ENCODE peak calls at places on chromosomes 11 and 22, in five cellular contexts. M is thoracic aorta, B is H1, C is adrenal gland, Z is K562. X is an unnamed sample. For H3K4me1 and H3K27me3, the result is how much of the 10 kb centered on the place peaks cover.

GRCh38 chr11:75325713-75326438 is 25.6 kb downstream of the ARRB1 start:
- DNase-seq in B (no peak), M (peak), Z (peak), C (peak), X (peak)

GRCh38 chr11:76243157-76243556 is 36.9 kb upstream of the WNT11 start:
- DNase-seq in Z (no peak), M (no peak), B (peak), C (no peak), X (no peak)

GRCh38 chr22:17952273-17952801 is 72.0 kb downstream of the MICAL3 start:
- DNase-seq in Z (no peak), C (no peak), M (no peak), B (no peak), X (no peak)

GRCh38 chr22:46054091-46054877 is 77.3 kb upstream of the WNT7B start:
- DNase-seq in B (no peak), Z (no peak), M (no peak), C (peak), X (peak)

GRCh38 chr11:125940145-125940544 is 5.7 kb upstream of the VSIG10L2 start:
- DNase-seq in Z (no peak), M (no peak), B (no peak), C (no peak), X (no peak)

GRCh38 chr11:44582641-44583352 is 17.3 kb downstream of the CD82 start:
- DNase-seq in M (no peak), C (no peak), Z (no peak), B (no peak), X (no peak)

GRCh38 chr11:28144808-28145207 is 36.6 kb downstream of the METTL15 start:
- DNase-seq in B (no peak), C (no peak), Z (no peak), M (no peak), X (no peak)

GRCh38 chr11:76629853-76630599 is 40.5 kb downstream of the LRRC32 start:
- DNase-seq in Z (no peak), M (no peak), C (peak), B (no peak), X (peak)

GRCh38 chr11:34148504-34149165 is 43.2 kb downstream of the NAT10 start:
- DNase-seq in M (no peak), Z (no peak), C (no peak), B (no peak), X (no peak)

GRCh38 chr11:96045622-96046456 is 121.9 kb upstream of the MTMR2 start:
- DNase-seq in B (peak), M (peak), C (peak), Z (no peak), X (no peak)

GRCh38 chr11:95716266-95716665 is 73.3 kb downstream of the FAM76B start:
- DNase-seq in M (no peak), Z (no peak), C (no peak), B (no peak), X (no peak)

GRCh38 chr11:211295-211694 is 3.8 kb downstream of the RIC8A start:
- DNase-seq in C (no peak), B (no peak), M (no peak), Z (no peak), X (no peak)

GRCh38 chr11:115974703-115975102 is 470.5 kb upstream of the CADM1 start:
- DNase-seq in M (no peak), C (no peak), Z (no peak), B (no peak), X (no peak)

GRCh38 chr11:1546536-1547466 is 25.3 kb downstream of the DUSP8 start:
- DNase-seq in C (no peak), B (peak), Z (peak), M (no peak), X (peak)

GRCh38 chr11:130510407-130511006 is 62.1 kb downstream of the ADAMTS15 start:
- DNase-seq in C (no peak), Z (no peak), B (peak), M (no peak), X (no peak)

GRCh38 chr11:551596-551995 is 8.9 kb downstream of the LMNTD2 start:
- DNase-seq in C (no peak), B (no peak), Z (peak), M (no peak), X (no peak)

GRCh38 chr11:68825603-68826002 is 16.1 kb downstream of the CPT1A start:
- DNase-seq in Z (no peak), C (no peak), M (no peak), B (peak), X (no peak)

GRCh38 chr11:57645716-57646085 is 4.0 kb downstream of the YPEL4 start:
- DNase-seq in Z (no peak), B (peak), M (no peak), C (no peak), X (no peak)
- H3K4me1 ChIP-seq in Z (under half), B (under half), M (half or more), C (under half), X (under half)

GRCh38 chr22:36816635-36817428 is at the start of gene PVALB:
- DNase-seq in Z (peak), B (peak), M (no peak), C (no peak), X (peak)

GRCh38 chr22:36815558-36816337 is 1.1 kb downstream of the PVALB start:
- DNase-seq in Z (no peak), M (no peak), C (no peak), B (no peak), X (no peak)

GRCh38 chr22:36818010-36818642 is 1.3 kb upstream of the PVALB start:
- DNase-seq in Z (no peak), M (no peak), C (no peak), B (no peak), X (peak)

GRCh38 chr22:36816338-36816634 is 549 bp downstream of the PVALB start:
- DNase-seq in M (no peak), B (no peak), Z (no peak), C (no peak), X (no peak)

GRCh38 chr22:36817429-36817783 is 571 bp upstream of the PVALB start:
- DNase-seq in M (no peak), B (no peak), Z (no peak), C (no peak), X (no peak)
- H3K27me3 ChIP-seq in M (under half), B (under half), Z (half or more), C (under half), X (under half)

GRCh38 chr11:12746593-12747097 is 72.4 kb downstream of the TEAD1 start:
- DNase-seq in B (peak), C (peak), M (no peak), Z (peak), X (peak)
- H3K4me1 ChIP-seq in B (under half), C (under half), M (under half), Z (under half), X (under half)

GRCh38 chr11:61571337-61571736 is 9.5 kb downstream of the SYT7 start:
- DNase-seq in B (no peak), C (no peak), M (no peak), Z (no peak), X (no peak)
- H3K27me3 ChIP-seq in B (under half), C (under half), M (under half), Z (under half), X (under half)